ENCODE peak calls at places on chromosomes 1 and 21, in seven cellular contexts. One of them, this sample, is unnamed.

GRCh38 chr1:78834201-78834741 is 172.3 kb downstream of the ADGRL4 start:
- DNase-seq in stimulated activated CD8-positive, alpha-beta memory T cell treated with anti-CD3 and anti-CD28 coated beads, Interleukin-7, amount 100 ng/mL, for 1 hour: no peak
- DNase-seq in heart left ventricle: no peak
- DNase-seq in ureter: no peak
- DNase-seq in GM04504: no peak
- DNase-seq in hepatic stellate cell: no peak
- DNase-seq in GM12865: peak; percentile 15
- DNase-seq in this sample: no peak

GRCh38 chr1:51581286-51581685 is 35.6 kb upstream of the OSBPL9 start:
- DNase-seq in ureter: no peak
- DNase-seq in GM04504: no peak
- DNase-seq in GM12865: no peak
- DNase-seq in stimulated activated CD8-positive, alpha-beta memory T cell treated with anti-CD3 and anti-CD28 coated beads, Interleukin-7, amount 100 ng/mL, for 1 hour: no peak
- DNase-seq in heart left ventricle: no peak
- DNase-seq in hepatic stellate cell: no peak
- DNase-seq in this sample: no peak

GRCh38 chr1:212229654-212230053 is 55.6 kb upstream of the PPP2R5A start:
- DNase-seq in stimulated activated CD8-positive, alpha-beta memory T cell treated with anti-CD3 and anti-CD28 coated beads, Interleukin-7, amount 100 ng/mL, for 1 hour: no peak
- DNase-seq in ureter: no peak
- DNase-seq in heart left ventricle: no peak
- DNase-seq in hepatic stellate cell: peak; percentile 53
- DNase-seq in GM12865: no peak
- DNase-seq in GM04504: peak; percentile 43
- DNase-seq in this sample: no peak

GRCh38 chr1:226382030-226382429 is 25.9 kb downstream of the PARP1 start:
- DNase-seq in ureter: no peak
- DNase-seq in hepatic stellate cell: no peak
- DNase-seq in stimulated activated CD8-positive, alpha-beta memory T cell treated with anti-CD3 and anti-CD28 coated beads, Interleukin-7, amount 100 ng/mL, for 1 hour: no peak
- DNase-seq in heart left ventricle: no peak
- DNase-seq in GM04504: no peak
- DNase-seq in GM12865: no peak
- DNase-seq in this sample: no peak

GRCh38 chr1:3313579-3313955 is 140.9 kb upstream of the ARHGEF16 start:
- DNase-seq in stimulated activated CD8-positive, alpha-beta memory T cell treated with anti-CD3 and anti-CD28 coated beads, Interleukin-7, amount 100 ng/mL, for 1 hour: no peak
- DNase-seq in GM04504: peak; percentile 79
- DNase-seq in GM12865: no peak
- DNase-seq in heart left ventricle: peak; percentile 90
- DNase-seq in hepatic stellate cell: peak; percentile 90
- DNase-seq in ureter: peak; percentile 90
- DNase-seq in this sample: peak; percentile 40

GRCh38 chr1:101242331-101243050 is 5.7 kb downstream of the S1PR1 start:
- DNase-seq in heart left ventricle: no peak
- DNase-seq in ureter: no peak
- DNase-seq in GM04504: no peak
- DNase-seq in GM12865: no peak
- DNase-seq in stimulated activated CD8-positive, alpha-beta memory T cell treated with anti-CD3 and anti-CD28 coated beads, Interleukin-7, amount 100 ng/mL, for 1 hour: no peak
- DNase-seq in hepatic stellate cell: no peak
- DNase-seq in this sample: no peak

GRCh38 chr1:229001467-229001866 is 266.2 kb downstream of the RHOU start:
- DNase-seq in hepatic stellate cell: no peak
- DNase-seq in ureter: no peak
- DNase-seq in heart left ventricle: no peak
- DNase-seq in stimulated activated CD8-positive, alpha-beta memory T cell treated with anti-CD3 and anti-CD28 coated beads, Interleukin-7, amount 100 ng/mL, for 1 hour: no peak
- DNase-seq in GM04504: no peak
- DNase-seq in GM12865: no peak
- DNase-seq in this sample: no peak

GRCh38 chr21:33265664-33266049 is 510 bp upstream of the IL10RB start:
- DNase-seq in ureter: no peak
- DNase-seq in stimulated activated CD8-positive, alpha-beta memory T cell treated with anti-CD3 and anti-CD28 coated beads, Interleukin-7, amount 100 ng/mL, for 1 hour: no peak
- DNase-seq in heart left ventricle: peak; percentile 53
- DNase-seq in GM04504: no peak
- DNase-seq in GM12865: peak; percentile 85
- DNase-seq in hepatic stellate cell: no peak
- DNase-seq in this sample: peak; percentile 6

GRCh38 chr1:13828454-13829151 is 128.6 kb downstream of the PRDM2 start:
- DNase-seq in heart left ventricle: no peak
- DNase-seq in stimulated activated CD8-positive, alpha-beta memory T cell treated with anti-CD3 and anti-CD28 coated beads, Interleukin-7, amount 100 ng/mL, for 1 hour: no peak
- DNase-seq in GM04504: no peak
- DNase-seq in ureter: peak; percentile 69
- DNase-seq in hepatic stellate cell: no peak
- DNase-seq in GM12865: peak; percentile 83
- DNase-seq in this sample: no peak

GRCh38 chr1:236206548-236206947 is 64.2 kb downstream of the GPR137B start:
- DNase-seq in stimulated activated CD8-positive, alpha-beta memory T cell treated with anti-CD3 and anti-CD28 coated beads, Interleukin-7, amount 100 ng/mL, for 1 hour: no peak
- DNase-seq in heart left ventricle: peak; percentile 19
- DNase-seq in ureter: no peak
- DNase-seq in GM04504: no peak
- DNase-seq in hepatic stellate cell: no peak
- DNase-seq in GM12865: no peak
- DNase-seq in this sample: peak; percentile 3

GRCh38 chr21:31804008-31804394 is 68.8 kb upstream of the HUNK start:
- DNase-seq in stimulated activated CD8-positive, alpha-beta memory T cell treated with anti-CD3 and anti-CD28 coated beads, Interleukin-7, amount 100 ng/mL, for 1 hour: no peak
- DNase-seq in hepatic stellate cell: no peak
- DNase-seq in GM12865: no peak
- DNase-seq in heart left ventricle: no peak
- DNase-seq in GM04504: no peak
- DNase-seq in ureter: no peak
- DNase-seq in this sample: no peak

GRCh38 chr1:68600049-68600661 is 103.3 kb upstream of the DEPDC1 start:
- DNase-seq in GM12865: peak; percentile 7
- DNase-seq in heart left ventricle: no peak
- DNase-seq in GM04504: no peak
- DNase-seq in ureter: no peak
- DNase-seq in hepatic stellate cell: no peak
- DNase-seq in stimulated activated CD8-positive, alpha-beta memory T cell treated with anti-CD3 and anti-CD28 coated beads, Interleukin-7, amount 100 ng/mL, for 1 hour: no peak
- DNase-seq in this sample: no peak

GRCh38 chr1:43703836-43704235 is 3.5 kb upstream of the ST3GAL3 start:
- DNase-seq in GM12865: no peak
- DNase-seq in heart left ventricle: no peak
- DNase-seq in GM04504: no peak
- DNase-seq in ureter: no peak
- DNase-seq in stimulated activated CD8-positive, alpha-beta memory T cell treated with anti-CD3 and anti-CD28 coated beads, Interleukin-7, amount 100 ng/mL, for 1 hour: no peak
- DNase-seq in hepatic stellate cell: no peak
- DNase-seq in this sample: no peak

GRCh38 chr1:74468982-74469603 is 43.3 kb downstream of the LRRC53 start:
- DNase-seq in heart left ventricle: no peak
- DNase-seq in hepatic stellate cell: peak; percentile 36
- DNase-seq in GM04504: no peak
- DNase-seq in stimulated activated CD8-positive, alpha-beta memory T cell treated with anti-CD3 and anti-CD28 coated beads, Interleukin-7, amount 100 ng/mL, for 1 hour: no peak
- DNase-seq in GM12865: peak; percentile 20
- DNase-seq in ureter: no peak
- DNase-seq in this sample: peak; percentile 48

GRCh38 chr1:229897540-229897939 is 169.5 kb upstream of the GALNT2 start:
- DNase-seq in GM04504: no peak
- DNase-seq in ureter: no peak
- DNase-seq in heart left ventricle: no peak
- DNase-seq in stimulated activated CD8-positive, alpha-beta memory T cell treated with anti-CD3 and anti-CD28 coated beads, Interleukin-7, amount 100 ng/mL, for 1 hour: no peak
- DNase-seq in GM12865: no peak
- DNase-seq in hepatic stellate cell: no peak
- DNase-seq in this sample: no peak

GRCh38 chr1:228469413-228470162 is 17.6 kb upstream of the RNF187 start:
- DNase-seq in GM12865: no peak
- DNase-seq in heart left ventricle: no peak
- DNase-seq in ureter: no peak
- DNase-seq in stimulated activated CD8-positive, alpha-beta memory T cell treated with anti-CD3 and anti-CD28 coated beads, Interleukin-7, amount 100 ng/mL, for 1 hour: no peak
- DNase-seq in hepatic stellate cell: no peak
- DNase-seq in GM04504: no peak
- DNase-seq in this sample: no peak

GRCh38 chr1:93804412-93804811 is 74.6 kb downstream of the DNTTIP2 start:
- DNase-seq in hepatic stellate cell: peak; percentile 48
- DNase-seq in GM12865: no peak
- DNase-seq in ureter: no peak
- DNase-seq in heart left ventricle: no peak
- DNase-seq in GM04504: peak; percentile 67
- DNase-seq in stimulated activated CD8-positive, alpha-beta memory T cell treated with anti-CD3 and anti-CD28 coated beads, Interleukin-7, amount 100 ng/mL, for 1 hour: no peak
- DNase-seq in this sample: no peak

GRCh38 chr1:9069324-9070100 is at the start of gene SLC2A5:
- DNase-seq in stimulated activated CD8-positive, alpha-beta memory T cell treated with anti-CD3 and anti-CD28 coated beads, Interleukin-7, amount 100 ng/mL, for 1 hour: no peak
- DNase-seq in GM12865: peak; percentile 96
- DNase-seq in GM04504: no peak
- DNase-seq in ureter: no peak
- DNase-seq in heart left ventricle: peak; percentile 30
- DNase-seq in hepatic stellate cell: no peak
- DNase-seq in this sample: no peak

GRCh38 chr1:11316701-11317100 is 43.7 kb downstream of the UBIAD1 start:
- DNase-seq in ureter: peak; percentile 67
- DNase-seq in stimulated activated CD8-positive, alpha-beta memory T cell treated with anti-CD3 and anti-CD28 coated beads, Interleukin-7, amount 100 ng/mL, for 1 hour: no peak
- DNase-seq in GM04504: no peak
- DNase-seq in hepatic stellate cell: no peak
- DNase-seq in heart left ventricle: no peak
- DNase-seq in GM12865: no peak
- DNase-seq in this sample: no peak

GRCh38 chr1:90550616-90551406 is 166.3 kb downstream of the BARHL2 start:
- DNase-seq in stimulated activated CD8-positive, alpha-beta memory T cell treated with anti-CD3 and anti-CD28 coated beads, Interleukin-7, amount 100 ng/mL, for 1 hour: no peak
- DNase-seq in heart left ventricle: no peak
- DNase-seq in GM12865: peak; percentile 9
- DNase-seq in GM04504: no peak
- DNase-seq in hepatic stellate cell: no peak
- DNase-seq in ureter: no peak
- DNase-seq in this sample: no peak

GRCh38 chr21:46092026-46092764 is 5.7 kb upstream of the COL6A2 start:
- DNase-seq in hepatic stellate cell: peak; percentile 94
- DNase-seq in GM12865: no peak
- DNase-seq in heart left ventricle: peak; percentile 67
- DNase-seq in stimulated activated CD8-positive, alpha-beta memory T cell treated with anti-CD3 and anti-CD28 coated beads, Interleukin-7, amount 100 ng/mL, for 1 hour: no peak
- DNase-seq in ureter: peak; percentile 78
- DNase-seq in GM04504: peak; percentile 99
- DNase-seq in this sample: no peak

GRCh38 chr1:4638347-4638734 is 16.1 kb upstream of the AJAP1 start:
- DNase-seq in hepatic stellate cell: no peak
- DNase-seq in GM12865: no peak
- DNase-seq in ureter: no peak
- DNase-seq in GM04504: no peak
- DNase-seq in stimulated activated CD8-positive, alpha-beta memory T cell treated with anti-CD3 and anti-CD28 coated beads, Interleukin-7, amount 100 ng/mL, for 1 hour: no peak
- DNase-seq in heart left ventricle: no peak
- DNase-seq in this sample: no peak

GRCh38 chr1:151693057-151693651 is 23.4 kb downstream of the CELF3 start:
- DNase-seq in GM04504: no peak
- DNase-seq in heart left ventricle: no peak
- DNase-seq in stimulated activated CD8-positive, alpha-beta memory T cell treated with anti-CD3 and anti-CD28 coated beads, Interleukin-7, amount 100 ng/mL, for 1 hour: no peak
- DNase-seq in hepatic stellate cell: peak; percentile 52
- DNase-seq in ureter: no peak
- DNase-seq in GM12865: peak; percentile 21
- DNase-seq in this sample: no peak